ENCODE peak calls at places on chromosomes 7 and 10, in five cellular contexts. E is K562, I is WTC11, R is HepG2, G is GM12878. H is an unnamed sample.

GRCh38 chr7:84837405-84837804 is 349.5 kb downstream of the SEMA3D start:
- DNase-seq in E (no peak), I (no peak), R (no peak), G (no peak), H (no peak)

GRCh38 chr7:100892364-100893317 is 3.0 kb downstream of the ACHE start:
- DNase-seq in E (no peak), I (no peak), R (no peak), G (no peak), H (no peak)

GRCh38 chr10:125023862-125024495 is 82.1 kb downstream of the ZRANB1 start:
- DNase-seq in E (no peak), I (no peak), R (no peak), G (no peak), H (no peak)

GRCh38 chr10:131048595-131048994 is 262.9 kb downstream of the TCERG1L start:
- DNase-seq in E (no peak), I (peak), R (no peak), G (no peak), H (peak)

GRCh38 chr7:21076579-21076978 is 289.9 kb upstream of the SP8 start:
- DNase-seq in E (no peak), I (no peak), R (no peak), G (no peak), H (no peak)

GRCh38 chr7:24665564-24666294 is 91.5 kb downstream of the GSDME start:
- DNase-seq in E (peak), I (peak), R (peak), G (peak), H (peak)

GRCh38 chr7:120337308-120337907 is 64.4 kb downstream of the KCND2 start:
- DNase-seq in E (peak), I (no peak), R (peak), G (no peak), H (no peak)

GRCh38 chr10:97843296-97843671 is 6.4 kb upstream of the GOLGA7B start:
- DNase-seq in E (no peak), I (no peak), R (no peak), G (no peak), H (no peak)

GRCh38 chr7:25758559-25758958 is 393.4 kb upstream of the NFE2L3 start:
- DNase-seq in E (no peak), I (no peak), R (no peak), G (no peak), H (no peak)

GRCh38 chr10:344582-345200 is 209.4 kb downstream of the ZMYND11 start:
- DNase-seq in E (no peak), I (no peak), R (no peak), G (no peak), H (no peak)

GRCh38 chr10:107889101-107889500 is 724.6 kb upstream of the SORCS1 start:
- DNase-seq in E (no peak), I (no peak), R (no peak), G (no peak), H (no peak)

GRCh38 chr7:27165655-27166474 is 528 bp upstream of the HOXA9 start:
- DNase-seq in E (no peak), I (peak), R (no peak), G (no peak), H (no peak)

GRCh38 chr10:122481296-122482056 is 20.1 kb downstream of the HTRA1 start:
- DNase-seq in E (no peak), I (no peak), R (no peak), G (no peak), H (no peak)

GRCh38 chr7:50352282-50352681 is 47.8 kb downstream of the IKZF1 start:
- DNase-seq in E (no peak), I (no peak), R (no peak), G (peak), H (no peak)

GRCh38 chr10:62632071-62632809 is 172.3 kb upstream of the ADO start:
- DNase-seq in E (no peak), I (no peak), R (no peak), G (peak), H (no peak)

GRCh38 chr7:68295386-68295785 is 1298.8 kb downstream of the TYW1 start:
- DNase-seq in E (no peak), I (no peak), R (no peak), G (no peak), H (no peak)

GRCh38 chr10:16545126-16545736 is 23.6 kb upstream of the C1QL3 start:
- DNase-seq in E (peak), I (no peak), R (peak), G (no peak), H (no peak)

GRCh38 chr7:28408974-28409715 is 3.2 kb upstream of the CREB5 start:
- DNase-seq in E (peak), I (peak), R (peak), G (no peak), H (peak)

GRCh38 chr10:2700626-2701305 is 366.6 kb upstream of the PFKP start:
- DNase-seq in E (no peak), I (no peak), R (no peak), G (peak), H (no peak)

GRCh38 chr10:80273523-80274170 is 15.8 kb downstream of the MAT1A start:
- DNase-seq in E (no peak), I (no peak), R (no peak), G (no peak), H (no peak)

GRCh38 chr7:107560898-107561516 is 2.7 kb downstream of the COG5 start:
- DNase-seq in E (no peak), I (no peak), R (no peak), G (no peak), H (no peak)

GRCh38 chr10:124388476-124388822 is 30.3 kb downstream of the OAT start:
- DNase-seq in E (no peak), I (no peak), R (no peak), G (no peak), H (no peak)

GRCh38 chr10:100519321-100520051 is at the start of gene SEC31B:
- DNase-seq in E (no peak), I (peak), R (peak), G (no peak), H (no peak)

GRCh38 chr10:124369066-124369465 is 49.7 kb downstream of the OAT start:
- DNase-seq in E (no peak), I (no peak), R (no peak), G (no peak), H (no peak)

GRCh38 chr7:91348686-91349085 is 84.5 kb downstream of the FZD1 start:
- DNase-seq in E (no peak), I (no peak), R (no peak), G (no peak), H (no peak)

GRCh38 chr7:99631311-99632109 is 14.8 kb downstream of the ZSCAN25 start:
- DNase-seq in E (peak), I (peak), R (peak), G (no peak), H (peak)

GRCh38 chr7:73746378-73746777 is 7.8 kb upstream of the ABHD11 start:
- DNase-seq in E (peak), I (no peak), R (no peak), G (no peak), H (no peak)

GRCh38 chr10:110222896-110223675 is 15.7 kb downstream of the MXI1 start:
- DNase-seq in E (no peak), I (no peak), R (no peak), G (no peak), H (no peak)

GRCh38 chr7:3267928-3268690 is 32.9 kb upstream of the SDK1 start:
- DNase-seq in E (no peak), I (no peak), R (no peak), G (no peak), H (no peak)

GRCh38 chr10:15181576-15182156 is 13.2 kb upstream of the NMT2 start:
- DNase-seq in E (no peak), I (no peak), R (no peak), G (no peak), H (no peak)

GRCh38 chr10:15182541-15183207 is 14.2 kb upstream of the NMT2 start:
- DNase-seq in E (no peak), I (no peak), R (no peak), G (no peak), H (no peak)

GRCh38 chr10:15176269-15176668 is 7.8 kb upstream of the NMT2 start:
- DNase-seq in E (no peak), I (no peak), R (no peak), G (no peak), H (no peak)

GRCh38 chr10:15183689-15184481 is 15.4 kb upstream of the NMT2 start:
- DNase-seq in E (no peak), I (no peak), R (no peak), G (no peak), H (no peak)

DNA sequence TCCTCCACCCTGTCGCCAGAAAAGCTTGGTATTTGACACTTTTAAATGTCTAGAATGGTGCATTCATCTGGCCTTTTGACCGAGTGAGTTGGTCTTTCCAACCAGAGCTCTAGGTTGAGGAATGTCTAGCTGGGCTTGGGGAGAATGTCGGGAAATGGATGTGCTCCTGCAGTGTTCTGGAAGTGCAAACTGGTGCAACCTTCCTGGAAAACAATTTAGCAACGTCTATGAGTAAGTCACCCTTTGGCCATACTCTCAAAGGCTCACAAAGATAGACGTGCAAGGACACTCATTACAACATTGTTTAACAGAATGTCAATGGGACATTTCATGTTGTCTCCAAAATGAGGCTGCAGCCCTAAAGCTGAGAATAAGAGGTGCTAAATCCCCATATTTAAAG is 12.2 kb upstream of the NMT2 start:
- DNase-seq in E (no peak), I (no peak), R (peak), G (no peak), H (no peak)
- TF ChIP-seq SP1 in E (no peak), I (no peak), R (no peak), G (no peak), H (no peak)

DNA sequence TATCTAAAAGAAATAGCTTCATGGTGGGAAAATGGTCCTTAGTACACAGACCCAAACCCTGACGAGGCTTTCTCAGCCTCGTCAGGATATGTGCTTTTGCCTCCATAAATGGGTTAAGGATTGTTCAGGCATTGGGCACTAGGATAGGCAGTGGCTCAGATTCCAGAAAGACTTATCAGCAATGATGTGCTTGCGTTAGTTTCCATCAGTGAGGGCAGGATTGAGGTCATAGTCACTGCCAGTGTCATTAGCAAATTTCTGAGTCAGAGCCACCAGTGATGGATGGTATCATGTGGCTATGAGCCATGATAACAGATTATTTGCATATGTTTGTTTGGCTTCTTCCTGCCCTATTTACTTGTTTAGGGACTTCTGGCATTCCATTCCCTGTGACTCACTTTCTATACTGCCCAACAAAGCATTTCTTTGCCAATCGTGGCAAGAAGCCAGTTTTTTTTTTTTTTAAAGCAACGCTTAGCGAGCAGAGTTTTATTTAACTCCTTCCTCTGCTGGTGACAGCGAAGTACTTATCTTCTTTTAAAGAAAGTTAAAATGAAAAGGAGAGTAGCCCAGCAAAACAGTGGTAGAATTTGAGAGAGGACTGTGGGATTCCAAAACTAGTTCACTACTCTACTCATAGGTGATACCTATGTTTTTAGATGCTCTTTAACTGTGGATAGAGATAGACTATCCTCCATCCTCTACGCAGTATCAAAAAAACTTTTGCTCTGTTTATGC is 44.4 kb downstream of the MYPN start:
- DNase-seq in E (no peak), I (no peak), R (peak), G (no peak), H (peak)
- TF ChIP-seq ATF2 in E (no peak), I (no peak), R (no peak), G (no peak), H (no peak)

DNA sequence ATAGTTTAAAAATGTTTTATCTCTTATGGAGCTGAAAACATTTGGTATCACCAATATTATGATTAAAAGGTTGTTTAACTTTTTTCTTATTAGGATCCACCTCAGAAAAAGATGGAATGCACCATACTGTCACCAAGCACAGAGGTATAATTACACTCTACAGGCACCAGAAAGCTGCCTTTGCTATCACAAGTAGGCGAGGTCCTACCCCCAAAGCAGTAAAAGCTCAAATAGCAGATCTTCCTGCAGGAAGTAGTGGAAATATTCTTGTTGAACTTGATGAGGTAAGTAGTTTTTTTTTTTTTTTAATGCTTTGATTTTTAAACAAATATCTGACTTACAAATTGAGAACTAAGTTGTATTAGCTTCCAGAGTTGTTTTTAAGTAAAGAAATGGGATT is 68.5 kb downstream of the BTAF1 start:
- DNase-seq in E (no peak), I (no peak), R (no peak), G (no peak), H (no peak)
- TF ChIP-seq SP1 in E (no peak), I (no peak), R (no peak), G (no peak), H (no peak)

GRCh38 chr10:59623823-59624535 is 85.7 kb downstream of the SLC16A9 start:
- DNase-seq in E (no peak), I (no peak), R (no peak), G (no peak), H (no peak)

GRCh38 chr10:59625842-59626522 is 83.7 kb downstream of the SLC16A9 start:
- DNase-seq in E (peak), I (peak), R (peak), G (peak), H (peak)

GRCh38 chr10:59626523-59626869 is 83.2 kb downstream of the SLC16A9 start:
- DNase-seq in E (no peak), I (no peak), R (no peak), G (no peak), H (no peak)

GRCh38 chr10:59623100-59623822 is 86.4 kb downstream of the SLC16A9 start:
- DNase-seq in E (no peak), I (no peak), R (no peak), G (no peak), H (no peak)

GRCh38 chr10:59624951-59625350 is 84.7 kb downstream of the SLC16A9 start:
- DNase-seq in E (no peak), I (no peak), R (no peak), G (no peak), H (no peak)
- TF ChIP-seq ATF2 in E (no peak), I (no peak), R (no peak), G (no peak), H (no peak)

GRCh38 chr10:58516118-58516517 is 3.4 kb downstream of the BICC1 start:
- DNase-seq in E (no peak), I (no peak), R (no peak), G (no peak), H (no peak)
- TF ChIP-seq SP1 in E (no peak), I (no peak), R (no peak), G (no peak), H (no peak)

DNA sequence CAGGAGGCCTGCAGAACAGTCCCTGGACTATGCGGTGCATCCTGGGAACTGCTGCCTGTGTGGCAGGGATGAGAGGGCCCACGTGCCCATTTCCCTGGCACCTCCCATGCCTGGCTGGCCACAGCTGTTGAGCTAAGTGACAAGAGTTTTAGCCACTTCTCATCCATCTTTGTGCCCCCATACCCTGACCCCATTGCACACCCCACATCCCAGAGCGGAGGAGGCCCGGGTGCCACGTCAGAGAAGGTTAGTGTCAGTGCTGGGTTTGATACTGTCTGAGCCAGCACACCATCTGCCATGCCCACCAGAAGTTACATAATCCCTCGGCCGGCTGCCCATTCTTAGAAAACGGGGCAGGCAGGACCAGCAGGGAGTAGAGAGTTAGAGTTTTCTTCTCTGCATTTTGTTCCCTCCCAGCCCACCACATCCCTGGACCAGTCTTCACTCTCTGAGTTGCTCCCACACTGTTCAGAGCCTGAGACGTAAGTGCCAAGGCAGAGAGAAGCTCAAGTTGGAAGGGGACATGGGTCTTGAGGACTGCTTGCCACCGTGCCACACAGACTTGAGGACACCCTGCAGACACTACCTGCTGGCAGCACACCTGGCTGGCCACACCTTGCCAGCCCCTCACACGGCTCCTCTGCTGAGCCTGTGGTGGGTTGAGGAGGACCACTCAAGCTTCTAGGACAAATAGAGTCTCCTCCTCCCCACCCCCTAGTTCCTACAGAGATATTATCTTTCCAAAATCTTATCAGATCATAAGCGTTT is 13.1 kb downstream of the UNC5B start:
- DNase-seq in E (no peak), I (no peak), R (no peak), G (no peak), H (no peak)
- TF ChIP-seq ATF2 in E (no peak), I (no peak), R (no peak), G (no peak), H (no peak)

GRCh38 chr7:46282155-46282554 is 361.1 kb upstream of the IGFBP3 start:
- DNase-seq in E (no peak), I (peak), R (no peak), G (peak), H (no peak)
- TF ChIP-seq SP1 in E (no peak), I (no peak), R (no peak), G (no peak), H (no peak)

GRCh38 chr7:116216956-116217570 is 6.7 kb downstream of the TES start:
- DNase-seq in E (no peak), I (no peak), R (no peak), G (no peak), H (no peak)
- TF ChIP-seq ATF2 in E (no peak), I (no peak), R (no peak), G (no peak), H (no peak)

GRCh38 chr7:1020849-1021251 is 23.5 kb upstream of the GPR146 start:
- DNase-seq in E (no peak), I (no peak), R (no peak), G (no peak), H (no peak)
- TF ChIP-seq SP1 in E (no peak), I (no peak), R (no peak), G (no peak), H (no peak)

GRCh38 chr10:4351723-4352565 is 474.1 kb upstream of the AKR1E2 start:
- DNase-seq in E (no peak), I (no peak), R (no peak), G (no peak), H (no peak)

GRCh38 chr10:4353964-4354363 is 472.0 kb upstream of the AKR1E2 start:
- DNase-seq in E (no peak), I (no peak), R (no peak), G (no peak), H (no peak)

GRCh38 chr10:4354382-4354812 is 471.6 kb upstream of the AKR1E2 start:
- DNase-seq in E (no peak), I (no peak), R (no peak), G (no peak), H (no peak)

GRCh38 chr10:4352566-4352961 is 473.4 kb upstream of the AKR1E2 start:
- DNase-seq in E (no peak), I (no peak), R (no peak), G (no peak), H (no peak)

GRCh38 chr10:4353059-4353655 is 472.9 kb upstream of the AKR1E2 start:
- DNase-seq in E (no peak), I (no peak), R (no peak), G (no peak), H (no peak)
- TF ChIP-seq ATF2 in E (no peak), I (no peak), R (no peak), G (no peak), H (no peak)

H was measured in H1.